ENCODE peak calls at places on chromosomes 12 and 14, in eight cellular contexts. M is immature natural killer cell; R is CD4-positive, alpha-beta T cell; E is HCT116; I is NCI-H69; L is choroid plexus epithelial cell; U is SJCRH30; P is NCI-H1694 treated with DMSO at 0.1 percent for 48 hours. J is an unnamed sample.

GRCh38 chr14:71704210-71704609 is 228.0 kb upstream of the RGS6 start:
- DNase-seq in L (no peak), P (no peak), U (no peak), E (no peak), M (no peak), I (no peak), R (no peak), J (no peak)

GRCh38 chr14:86055512-86055911 is 525.6 kb downstream of the FLRT2 start:
- DNase-seq in U (peak), E (no peak), R (no peak), I (peak), L (peak), P (no peak), M (no peak), J (peak)

GRCh38 chr14:56339855-56340701 is 221.9 kb downstream of the PELI2 start:
- DNase-seq in I (peak), R (peak), P (peak), L (peak), E (peak), M (peak), U (peak), J (peak)

GRCh38 chr12:132424118-132424438 is 65.9 kb upstream of the FBRSL1 start:
- DNase-seq in R (no peak), P (no peak), E (no peak), U (no peak), I (no peak), L (no peak), M (no peak), J (no peak)

GRCh38 chr12:120194226-120194533 is 335 bp downstream of the GCN1 start:
- DNase-seq in E (no peak), R (no peak), L (no peak), U (no peak), P (no peak), M (no peak), I (no peak), J (no peak)

GRCh38 chr12:104792570-104792969 is 165.5 kb downstream of the SLC41A2 start:
- DNase-seq in M (no peak), I (no peak), R (no peak), P (no peak), L (peak), E (peak), U (peak), J (peak)

GRCh38 chr12:131190965-131191364 is 237.3 kb downstream of the ADGRD1 start:
- DNase-seq in P (no peak), E (no peak), U (no peak), R (no peak), L (no peak), I (no peak), M (no peak), J (no peak)

GRCh38 chr12:1922075-1922709 is 3.7 kb upstream of the CACNA2D4 start:
- DNase-seq in I (no peak), P (no peak), M (no peak), E (no peak), R (no peak), U (no peak), L (no peak), J (no peak)

GRCh38 chr12:48002773-48003218 is 1.5 kb downstream of the COL2A1 start:
- DNase-seq in L (peak), U (peak), M (no peak), E (no peak), P (no peak), R (no peak), I (peak), J (no peak)

GRCh38 chr14:63308723-63309317 is 9.9 kb downstream of the GPHB5 start:
- DNase-seq in E (peak), U (peak), L (peak), P (peak), R (no peak), M (no peak), I (peak), J (peak)

GRCh38 chr14:96824283-96824682 is 27.1 kb downstream of the VRK1 start:
- DNase-seq in M (no peak), L (peak), P (no peak), U (no peak), R (no peak), E (no peak), I (no peak), J (peak)

GRCh38 chr14:90649096-90649495 is 167.1 kb downstream of the TTC7B start:
- DNase-seq in I (no peak), M (no peak), E (no peak), U (no peak), L (peak), R (no peak), P (no peak), J (no peak)

GRCh38 chr12:99004799-99005474 is 359.8 kb downstream of the APAF1 start:
- DNase-seq in I (peak), R (no peak), L (no peak), P (no peak), M (no peak), U (no peak), E (no peak), J (no peak)

GRCh38 chr12:22173154-22173553 is 127.1 kb downstream of the CMAS start:
- DNase-seq in M (no peak), U (no peak), E (no peak), I (no peak), R (no peak), L (no peak), P (no peak), J (peak)

GRCh38 chr14:35362911-35363374 is 41.6 kb downstream of the NFKBIA start:
- DNase-seq in R (no peak), E (no peak), L (peak), M (no peak), P (no peak), I (no peak), U (no peak), J (no peak)

GRCh38 chr14:100836053-100836805 is 10.3 kb downstream of the MEG3 start:
- DNase-seq in I (no peak), P (no peak), L (no peak), M (no peak), R (no peak), E (no peak), U (no peak), J (no peak)

GRCh38 chr12:49347307-49348237 is 884 bp downstream of the DNAJC22 start:
- DNase-seq in M (peak), P (peak), R (peak), U (peak), E (peak), L (peak), I (peak), J (peak)

GRCh38 chr12:130826151-130826801 is 12.8 kb downstream of the STX2 start:
- DNase-seq in E (no peak), R (peak), I (peak), P (no peak), U (peak), M (peak), L (peak), J (peak)

GRCh38 chr12:71046215-71046614 is 111.6 kb downstream of the TSPAN8 start:
- DNase-seq in M (no peak), I (no peak), R (no peak), E (no peak), L (peak), P (no peak), U (no peak), J (peak)

J was measured in MCF 10A.